ENCODE peak calls at places on chromosomes 6 and 20, in eight cellular contexts. One of them, this sample, is unnamed.
A peak's percentile ranks its signal among the peaks of the same experiment; 100 is the strongest.

GRCh38 chr20:14488756-14489479 is 151.5 kb upstream of the FLRT3 start:
- DNase-seq in iris pigment epithelial cell: no peak
- DNase-seq in activated naive CD4-positive, alpha-beta T cell treated with anti-CD3 and anti-CD28 coated beads for 36 hours: no peak
- DNase-seq in effector CD4-positive, alpha-beta T cell: no peak
- DNase-seq in amniotic epithelial cell: no peak
- DNase-seq in IMR-90: no peak
- DNase-seq in frontal cortex: no peak
- DNase-seq in AG08396: no peak
- DNase-seq in this sample: no peak

GRCh38 chr6:141484726-141485125 is 648.0 kb upstream of the GJE1 start:
- DNase-seq in iris pigment epithelial cell: peak; percentile 24
- DNase-seq in activated naive CD4-positive, alpha-beta T cell treated with anti-CD3 and anti-CD28 coated beads for 36 hours: peak; percentile 52
- DNase-seq in effector CD4-positive, alpha-beta T cell: no peak
- DNase-seq in amniotic epithelial cell: no peak
- DNase-seq in IMR-90: peak; percentile 47
- DNase-seq in frontal cortex: no peak
- DNase-seq in AG08396: no peak
- DNase-seq in this sample: peak; percentile 61

GRCh38 chr20:38725959-38726848 is 1.9 kb downstream of the SLC32A1 start:
- DNase-seq in iris pigment epithelial cell: no peak
- DNase-seq in activated naive CD4-positive, alpha-beta T cell treated with anti-CD3 and anti-CD28 coated beads for 36 hours: peak; percentile 76
- DNase-seq in effector CD4-positive, alpha-beta T cell: no peak
- DNase-seq in amniotic epithelial cell: no peak
- DNase-seq in IMR-90: peak; percentile 11
- DNase-seq in frontal cortex: peak; percentile 46
- DNase-seq in AG08396: peak; percentile 60
- DNase-seq in this sample: peak; percentile 64

GRCh38 chr6:47479156-47479541 is 1.6 kb downstream of the CD2AP start:
- DNase-seq in iris pigment epithelial cell: peak; percentile 28
- DNase-seq in activated naive CD4-positive, alpha-beta T cell treated with anti-CD3 and anti-CD28 coated beads for 36 hours: no peak
- DNase-seq in effector CD4-positive, alpha-beta T cell: no peak
- DNase-seq in amniotic epithelial cell: peak; percentile 27
- DNase-seq in IMR-90: peak; percentile 17
- DNase-seq in frontal cortex: no peak
- DNase-seq in AG08396: peak; percentile 23
- DNase-seq in this sample: no peak

GRCh38 chr20:46875059-46875458 is 19.6 kb upstream of the EYA2 start:
- DNase-seq in iris pigment epithelial cell: no peak
- DNase-seq in activated naive CD4-positive, alpha-beta T cell treated with anti-CD3 and anti-CD28 coated beads for 36 hours: no peak
- DNase-seq in effector CD4-positive, alpha-beta T cell: no peak
- DNase-seq in amniotic epithelial cell: no peak
- DNase-seq in IMR-90: no peak
- DNase-seq in frontal cortex: no peak
- DNase-seq in AG08396: no peak
- DNase-seq in this sample: no peak

GRCh38 chr20:32112862-32113261 is 3.3 kb downstream of the TM9SF4 start:
- DNase-seq in iris pigment epithelial cell: no peak
- DNase-seq in activated naive CD4-positive, alpha-beta T cell treated with anti-CD3 and anti-CD28 coated beads for 36 hours: no peak
- DNase-seq in effector CD4-positive, alpha-beta T cell: no peak
- DNase-seq in amniotic epithelial cell: no peak
- DNase-seq in IMR-90: no peak
- DNase-seq in frontal cortex: no peak
- DNase-seq in AG08396: no peak
- DNase-seq in this sample: no peak

GRCh38 chr20:9329356-9330092 is 184.9 kb upstream of the LAMP5 start:
- DNase-seq in iris pigment epithelial cell: no peak
- DNase-seq in activated naive CD4-positive, alpha-beta T cell treated with anti-CD3 and anti-CD28 coated beads for 36 hours: no peak
- DNase-seq in effector CD4-positive, alpha-beta T cell: no peak
- DNase-seq in amniotic epithelial cell: no peak
- DNase-seq in IMR-90: no peak
- DNase-seq in frontal cortex: no peak
- DNase-seq in AG08396: no peak
- DNase-seq in this sample: no peak

GRCh38 chr20:58225490-58226200 is 2.8 kb downstream of the ANKRD60 start:
- DNase-seq in iris pigment epithelial cell: no peak
- DNase-seq in activated naive CD4-positive, alpha-beta T cell treated with anti-CD3 and anti-CD28 coated beads for 36 hours: no peak
- DNase-seq in effector CD4-positive, alpha-beta T cell: no peak
- DNase-seq in amniotic epithelial cell: peak; percentile 28
- DNase-seq in IMR-90: no peak
- DNase-seq in frontal cortex: no peak
- DNase-seq in AG08396: no peak
- DNase-seq in this sample: no peak

GRCh38 chr6:161031721-161032495 is 40.3 kb downstream of the MAP3K4 start:
- DNase-seq in iris pigment epithelial cell: peak; percentile 90
- DNase-seq in activated naive CD4-positive, alpha-beta T cell treated with anti-CD3 and anti-CD28 coated beads for 36 hours: no peak
- DNase-seq in effector CD4-positive, alpha-beta T cell: no peak
- DNase-seq in amniotic epithelial cell: peak; percentile 86
- DNase-seq in IMR-90: peak; percentile 68
- DNase-seq in frontal cortex: no peak
- DNase-seq in AG08396: peak; percentile 22
- DNase-seq in this sample: no peak

GRCh38 chr20:49475292-49475691 is 7.2 kb downstream of the KCNB1 start:
- DNase-seq in iris pigment epithelial cell: no peak
- DNase-seq in activated naive CD4-positive, alpha-beta T cell treated with anti-CD3 and anti-CD28 coated beads for 36 hours: no peak
- DNase-seq in effector CD4-positive, alpha-beta T cell: no peak
- DNase-seq in amniotic epithelial cell: no peak
- DNase-seq in IMR-90: no peak
- DNase-seq in frontal cortex: no peak
- DNase-seq in AG08396: no peak
- DNase-seq in this sample: no peak

GRCh38 chr20:40687384-40688128 is 1.5 kb downstream of the MAFB start:
- DNase-seq in iris pigment epithelial cell: peak; percentile 23
- DNase-seq in activated naive CD4-positive, alpha-beta T cell treated with anti-CD3 and anti-CD28 coated beads for 36 hours: no peak
- DNase-seq in effector CD4-positive, alpha-beta T cell: no peak
- DNase-seq in amniotic epithelial cell: no peak
- DNase-seq in IMR-90: no peak
- DNase-seq in frontal cortex: no peak
- DNase-seq in AG08396: no peak
- DNase-seq in this sample: peak; percentile 82

GRCh38 chr20:12827796-12828406 is 180.9 kb upstream of the SPTLC3 start:
- DNase-seq in iris pigment epithelial cell: no peak
- DNase-seq in activated naive CD4-positive, alpha-beta T cell treated with anti-CD3 and anti-CD28 coated beads for 36 hours: no peak
- DNase-seq in effector CD4-positive, alpha-beta T cell: no peak
- DNase-seq in amniotic epithelial cell: no peak
- DNase-seq in IMR-90: no peak
- DNase-seq in frontal cortex: no peak
- DNase-seq in AG08396: no peak
- DNase-seq in this sample: no peak

GRCh38 chr6:127618729-127619128 is 41.8 kb downstream of the C6orf58 start:
- DNase-seq in iris pigment epithelial cell: no peak
- DNase-seq in activated naive CD4-positive, alpha-beta T cell treated with anti-CD3 and anti-CD28 coated beads for 36 hours: no peak
- DNase-seq in effector CD4-positive, alpha-beta T cell: no peak
- DNase-seq in amniotic epithelial cell: no peak
- DNase-seq in IMR-90: peak; percentile 11
- DNase-seq in frontal cortex: no peak
- DNase-seq in AG08396: no peak
- DNase-seq in this sample: no peak

GRCh38 chr6:133609404-133610270 is 279.3 kb upstream of the TCF21 start:
- DNase-seq in iris pigment epithelial cell: peak; percentile 100
- DNase-seq in activated naive CD4-positive, alpha-beta T cell treated with anti-CD3 and anti-CD28 coated beads for 36 hours: no peak
- DNase-seq in effector CD4-positive, alpha-beta T cell: no peak
- DNase-seq in amniotic epithelial cell: peak; percentile 100
- DNase-seq in IMR-90: peak; percentile 100
- DNase-seq in frontal cortex: no peak
- DNase-seq in AG08396: peak; percentile 85
- DNase-seq in this sample: peak; percentile 50

GRCh38 chr6:9116026-9116425 is 680.7 kb upstream of the SLC35B3 start:
- DNase-seq in iris pigment epithelial cell: peak; percentile 69
- DNase-seq in activated naive CD4-positive, alpha-beta T cell treated with anti-CD3 and anti-CD28 coated beads for 36 hours: no peak
- DNase-seq in effector CD4-positive, alpha-beta T cell: no peak
- DNase-seq in amniotic epithelial cell: peak; percentile 12
- DNase-seq in IMR-90: peak; percentile 79
- DNase-seq in frontal cortex: no peak
- DNase-seq in AG08396: peak; percentile 49
- DNase-seq in this sample: no peak